ENCODE peak calls at places on chromosomes 13 and 19, in five cellular contexts. L, Y, I, G and M are unnamed samples.

GRCh38 chr13:42405665-42406390 is 133.9 kb downstream of the AKAP11 start:
- DNase-seq in Y (no peak), L (no peak), G (peak; percentile 5), I (no peak), M (no peak)

GRCh38 chr13:57673197-57673596 is 41.7 kb downstream of the PCDH17 start:
- DNase-seq in Y (no peak), G (no peak), I (no peak), L (no peak), M (no peak)

GRCh38 chr19:19433666-19434213 is 28.3 kb downstream of the GATAD2A start:
- DNase-seq in G (no peak), L (no peak), I (no peak), Y (no peak), M (no peak)

GRCh38 chr19:28530406-28531035 is 682.4 kb downstream of the UQCRFS1 start:
- DNase-seq in Y (no peak), G (no peak), I (no peak), L (no peak), M (no peak)

GRCh38 chr13:61734683-61735082 is 319.0 kb upstream of the PCDH20 start:
- DNase-seq in G (no peak), I (no peak), Y (no peak), L (no peak), M (no peak)

GRCh38 chr19:15379996-15380647 is 535 bp upstream of the AKAP8 start:
- DNase-seq in G (no peak), Y (peak; percentile 76), L (peak; percentile 78), I (no peak), M (no peak)

GRCh38 chr19:3608750-3609322 is 2.2 kb upstream of the TBXA2R start:
- DNase-seq in L (no peak), I (no peak), G (no peak), Y (peak; percentile 90), M (no peak)

GRCh38 chr19:47723573-47723923 is 10.3 kb downstream of the EHD2 start:
- DNase-seq in Y (peak; percentile 98), L (peak; percentile 31), G (peak; percentile 87), I (peak; percentile 69), M (no peak)

GRCh38 chr13:78497702-78498319 is 105.5 kb downstream of the POU4F1 start:
- DNase-seq in L (no peak), G (no peak), Y (peak; percentile 6), I (no peak), M (no peak)